ENCODE peak calls at places on chromosomes 7 and 10, in nine cellular contexts. H is CD8-positive, alpha-beta T cell; R is brain microvascular endothelial cell; D is kidney; T is suprapubic skin; J is tibial nerve; N is WERI-Rb-1; Q is IMR-90; U is ovary. I is an unnamed sample.

GRCh38 chr10:118818621-118819221 is 64.0 kb upstream of the CACUL1 start:
- DNase-seq in H (no peak), R (no peak), D (no peak), T (no peak), J (no peak), N (peak), Q (no peak), U (no peak), I (no peak)

GRCh38 chr10:3127921-3128320 is 44.7 kb downstream of the PITRM1 start:
- DNase-seq in H (no peak), R (no peak), D (peak), T (no peak), J (no peak), N (peak), Q (no peak), U (no peak), I (no peak)

GRCh38 chr10:28812384-28813372 is 135.4 kb downstream of the BAMBI start:
- DNase-seq in H (no peak), R (no peak), D (no peak), T (no peak), J (no peak), N (no peak), Q (no peak), U (no peak), I (no peak)

GRCh38 chr7:143436539-143436938 is 6.7 kb upstream of the TAS2R60 start:
- DNase-seq in H (no peak), R (no peak), D (no peak), T (no peak), J (no peak), N (no peak), Q (no peak), U (no peak), I (no peak)

GRCh38 chr10:73358331-73359279 is at the start of gene CFAP70:
- DNase-seq in H (peak), R (peak), D (peak), T (peak), J (peak), N (peak), Q (peak), U (peak), I (peak)

GRCh38 chr10:52484426-52485065 is 170.5 kb downstream of the DKK1 start:
- DNase-seq in H (no peak), R (no peak), D (no peak), T (no peak), J (no peak), N (no peak), Q (no peak), U (no peak), I (no peak)

GRCh38 chr10:49643296-49644034 is 29.6 kb downstream of the CHAT start:
- DNase-seq in H (no peak), R (no peak), D (no peak), T (peak), J (no peak), N (no peak), Q (no peak), U (no peak), I (peak)

GRCh38 chr10:33066558-33067236 is 108.7 kb upstream of the ITGB1 start:
- DNase-seq in H (no peak), R (peak), D (no peak), T (no peak), J (no peak), N (no peak), Q (peak), U (no peak), I (no peak)

GRCh38 chr10:104273899-104274575 is 5.1 kb downstream of the GSTO2 start:
- DNase-seq in H (no peak), R (no peak), D (no peak), T (no peak), J (no peak), N (no peak), Q (no peak), U (no peak), I (no peak)

GRCh38 chr7:66376264-66376945 is 171.3 kb downstream of the TPST1 start:
- DNase-seq in H (no peak), R (no peak), D (no peak), T (no peak), J (no peak), N (no peak), Q (no peak), U (peak), I (no peak)

GRCh38 chr10:33617381-33617780 is 282.9 kb upstream of the NRP1 start:
- DNase-seq in H (no peak), R (no peak), D (no peak), T (no peak), J (no peak), N (no peak), Q (peak), U (no peak), I (no peak)

GRCh38 chr10:1184541-1185415 is 128.6 kb downstream of the WDR37 start:
- DNase-seq in H (no peak), R (no peak), D (no peak), T (no peak), J (no peak), N (no peak), Q (no peak), U (no peak), I (no peak)

DNA sequence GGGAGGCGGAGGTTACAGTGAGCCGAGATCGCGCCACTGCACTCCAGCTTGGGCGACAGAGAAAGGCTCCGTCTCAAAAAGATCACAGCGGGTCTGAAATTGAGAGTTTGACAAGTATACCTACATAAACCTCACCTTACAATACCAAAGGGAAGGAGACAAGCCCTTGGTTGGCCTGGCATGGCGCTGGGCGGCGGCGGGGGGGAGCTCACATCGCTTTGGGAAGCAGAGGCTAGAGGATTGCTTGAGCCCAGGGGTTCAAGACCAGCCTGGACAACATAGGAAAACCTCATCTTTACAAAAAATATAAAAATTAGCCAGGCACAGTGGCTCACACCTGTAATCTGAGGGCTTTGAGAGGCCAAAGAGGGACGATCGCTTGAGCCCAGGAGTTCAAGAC is 1.1 kb upstream of the ARPC1A start:
- DNase-seq in H (no peak), R (no peak), D (no peak), T (no peak), J (no peak), N (no peak), Q (no peak), U (no peak), I (no peak)
- H3K4me3 ChIP-seq in H (no peak), R (peak), D (no peak), T (peak), J (no peak), N (no peak), Q (no peak), U (no peak), I (no peak)

GRCh38 chr10:30186371-30186875 is 127.0 kb upstream of the JCAD start:
- DNase-seq in H (no peak), R (peak), D (no peak), T (no peak), J (no peak), N (peak), Q (no peak), U (no peak), I (no peak)
- TF ChIP-seq CTCF in H (no peak), R (peak), D (peak), T (no peak), J (peak), N (peak), Q (peak), U (no peak), I (peak)

GRCh38 chr7:35691827-35692307 is 3.1 kb downstream of the HERPUD2 start:
- DNase-seq in H (peak), R (no peak), D (no peak), T (no peak), J (no peak), N (no peak), Q (peak), U (no peak), I (no peak)
- H3K4me3 ChIP-seq in H (peak), R (no peak), D (peak), T (peak), J (peak), N (no peak), Q (peak), U (peak), I (peak)

DNA sequence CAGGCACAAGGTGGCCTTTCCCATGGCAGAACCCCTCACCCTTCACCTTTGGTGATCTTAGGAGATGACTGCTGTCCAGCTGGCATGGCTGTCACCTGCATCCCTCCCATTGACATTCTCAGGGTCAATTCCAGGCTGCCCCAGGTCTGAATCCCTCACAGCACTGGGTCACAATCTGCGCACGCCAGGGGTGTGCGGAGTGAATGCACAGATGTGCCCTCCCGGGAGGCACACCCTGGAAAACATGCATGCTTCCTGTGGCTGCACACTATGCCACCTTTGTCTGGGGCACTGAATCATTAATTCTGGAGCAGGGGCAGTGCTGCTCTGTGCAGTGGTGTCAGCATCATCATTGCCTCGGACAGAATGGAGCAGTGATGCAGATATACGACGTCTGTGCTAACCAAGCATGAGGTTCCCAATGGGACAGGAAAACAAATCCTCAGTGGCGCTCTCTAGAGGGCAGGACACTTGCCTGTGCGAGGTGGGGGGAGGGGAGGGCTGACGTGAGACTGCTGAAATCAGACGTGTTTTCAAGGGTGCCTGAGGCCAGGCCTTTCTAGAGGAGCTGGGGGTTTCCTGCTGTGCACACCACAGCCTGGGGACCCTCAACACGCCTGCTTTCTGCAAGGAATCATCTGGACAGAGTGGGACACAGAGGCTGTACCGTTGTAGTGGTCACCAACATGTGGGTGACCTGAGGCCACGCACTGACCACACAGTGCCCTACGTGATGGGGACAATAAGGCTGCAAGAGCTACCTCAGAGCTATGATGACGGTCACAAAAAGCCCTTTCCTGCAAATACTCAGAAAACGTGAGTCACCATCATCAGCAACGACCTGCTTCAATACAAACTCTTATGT is 77.9 kb downstream of the HIPK2 start:
- DNase-seq in H (no peak), R (no peak), D (no peak), T (no peak), J (no peak), N (peak), Q (no peak), U (no peak), I (no peak)
- TF ChIP-seq CTCF in H (no peak), R (peak), D (no peak), T (no peak), J (no peak), N (peak), Q (no peak), U (no peak), I (no peak)

GRCh38 chr7:46285856-46286255 is 364.8 kb upstream of the IGFBP3 start:
- DNase-seq in H (no peak), R (no peak), D (no peak), T (no peak), J (no peak), N (no peak), Q (peak), U (no peak), I (no peak)

GRCh38 chr7:46283852-46284251 is 362.8 kb upstream of the IGFBP3 start:
- DNase-seq in H (no peak), R (no peak), D (no peak), T (no peak), J (no peak), N (no peak), Q (no peak), U (no peak), I (no peak)

GRCh38 chr7:46281071-46281470 is 360.0 kb upstream of the IGFBP3 start:
- DNase-seq in H (no peak), R (no peak), D (no peak), T (no peak), J (no peak), N (no peak), Q (no peak), U (no peak), I (no peak)

GRCh38 chr7:46279290-46279689 is 358.2 kb upstream of the IGFBP3 start:
- DNase-seq in H (no peak), R (no peak), D (no peak), T (no peak), J (no peak), N (no peak), Q (no peak), U (no peak), I (no peak)

DNA sequence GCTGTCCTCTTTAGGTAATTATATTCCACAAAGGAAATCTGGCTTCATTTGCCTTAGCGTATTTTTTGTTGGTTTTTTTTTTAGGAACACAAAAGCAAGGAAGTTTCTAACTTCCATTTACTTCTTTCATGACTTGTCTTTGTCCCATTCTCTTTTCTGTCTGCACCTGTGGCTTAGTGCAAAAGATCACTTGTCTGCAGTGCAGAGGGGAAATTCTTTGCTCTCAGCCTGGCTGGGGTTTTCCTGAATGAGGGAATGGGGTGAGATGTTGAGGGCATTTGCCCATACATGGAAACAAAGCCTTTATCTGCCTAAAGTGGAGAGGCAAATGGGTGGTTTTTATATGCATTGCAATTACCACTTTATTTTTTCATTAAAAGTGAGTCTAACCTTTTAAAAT is 361.1 kb upstream of the IGFBP3 start:
- DNase-seq in H (no peak), R (no peak), D (no peak), T (no peak), J (no peak), N (no peak), Q (no peak), U (no peak), I (no peak)
- H3K4me3 ChIP-seq in H (no peak), R (no peak), D (no peak), T (no peak), J (no peak), N (no peak), Q (no peak), U (no peak), I (no peak)

I was measured in ascending aorta.